ENCODE peak calls at places on chromosome 5, in five cellular contexts. V is CD4-positive, alpha-beta T cell; J is pancreas; R is AG04450; P is PC-9. W is an unnamed sample.
A peak's percentile ranks its signal among the peaks of the same experiment; 100 is the strongest.

GRCh38 chr5:150630459-150631325 is 9.8 kb upstream of the SYNPO start:
- DNase-seq in R (no peak), V (no peak), J (no peak), P (no peak), W (no peak)

GRCh38 chr5:96120120-96120519 is 158.5 kb upstream of the ELL2 start:
- DNase-seq in P (no peak), R (no peak), V (no peak), J (no peak), W (no peak)

GRCh38 chr5:150063638-150064037 is 22.7 kb downstream of the CSF1R start:
- DNase-seq in P (no peak), V (no peak), J (no peak), R (no peak), W (no peak)

GRCh38 chr5:94360382-94360781 is 258.0 kb downstream of the KIAA0825 start:
- DNase-seq in P (no peak), V (no peak), R (no peak), J (no peak), W (no peak)

GRCh38 chr5:71838286-71838685 is 119.2 kb downstream of the CARTPT start:
- DNase-seq in V (no peak), J (no peak), R (no peak), P (no peak), W (no peak)

GRCh38 chr5:175824621-175825020 is 46.8 kb upstream of the CPLX2 start:
- DNase-seq in J (no peak), V (no peak), R (no peak), P (no peak), W (no peak)

GRCh38 chr5:14872070-14872989 is 752 bp upstream of the ANKH start:
- DNase-seq in V (peak; percentile 62), R (no peak), P (no peak), J (peak; percentile 59), W (peak; percentile 49)

GRCh38 chr5:150503386-150503785 is 4.5 kb upstream of the NDST1 start:
- DNase-seq in V (no peak), R (no peak), P (no peak), J (no peak), W (no peak)

GRCh38 chr5:18984559-18985080 is 1003.4 kb downstream of the CDH18 start:
- DNase-seq in P (peak; percentile 25), J (no peak), R (no peak), V (no peak), W (no peak)

GRCh38 chr5:52269395-52269794 is 518.3 kb upstream of the ITGA1 start:
- DNase-seq in J (no peak), P (no peak), R (no peak), V (no peak), W (no peak)

GRCh38 chr5:150080696-150081435 is 5.5 kb downstream of the CSF1R start:
- DNase-seq in V (no peak), J (no peak), P (no peak), R (no peak), W (no peak)

GRCh38 chr5:179610109-179610902 is 13.2 kb downstream of the HNRNPH1 start:
- DNase-seq in P (no peak), J (no peak), V (no peak), R (no peak), W (no peak)

GRCh38 chr5:172712610-172713009 is 58.4 kb downstream of the DUSP1 start:
- DNase-seq in J (no peak), P (no peak), V (no peak), R (no peak), W (no peak)

GRCh38 chr5:71573611-71574010 is 13.5 kb upstream of the MCCC2 start:
- DNase-seq in J (no peak), R (no peak), V (no peak), P (no peak), W (no peak)

GRCh38 chr5:148882332-148882731 is 55.9 kb downstream of the ADRB2 start:
- DNase-seq in J (no peak), R (no peak), P (no peak), V (no peak), W (no peak)

GRCh38 chr5:66717455-66718373 is 121.5 kb downstream of the MAST4 start:
- DNase-seq in P (no peak), J (no peak), V (no peak), R (no peak), W (no peak)

DNA sequence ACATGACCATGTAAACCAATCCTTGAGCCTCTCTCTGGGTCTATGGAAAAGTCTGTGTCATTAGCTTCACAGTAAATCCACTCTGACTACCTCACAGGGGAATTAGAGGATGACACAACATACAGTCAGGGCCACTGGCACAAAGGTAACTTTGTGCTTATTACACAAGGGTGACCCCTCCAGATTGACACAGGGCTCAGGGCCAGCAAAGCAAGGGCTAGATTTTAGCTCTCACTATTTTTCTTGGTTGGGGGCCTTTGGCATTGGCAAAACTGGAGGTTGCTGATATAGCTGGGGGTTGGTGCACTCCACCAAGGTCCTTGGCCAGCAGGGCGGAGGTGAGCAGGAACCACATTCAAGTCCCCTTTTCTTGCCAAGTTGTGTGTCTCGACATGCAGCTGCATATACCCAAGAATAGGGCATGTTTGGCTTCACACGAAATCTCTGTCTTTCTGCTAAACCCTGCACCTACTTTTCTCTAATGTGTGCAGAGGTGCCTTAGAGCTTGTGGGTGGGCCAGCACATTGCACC is 15.2 kb upstream of the OSMR start:
- DNase-seq in P (peak; percentile 76), V (no peak), J (no peak), R (no peak), W (no peak)
- H3K27ac ChIP-seq in P (peak overlapping the region; percentile 17), V (no peak overlapping the region), J (no peak overlapping the region), R (peak overlapping the region; percentile 21), W (no peak overlapping the region)

GRCh38 chr5:140297283-140297682 is 5.6 kb downstream of the PFDN1 start:
- DNase-seq in J (no peak), V (no peak), R (no peak), P (no peak), W (no peak)
- H3K27ac ChIP-seq in J (no peak overlapping the region), V (no peak overlapping the region), R (no peak overlapping the region), P (peak overlapping the region; percentile 20), W (no peak overlapping the region)

GRCh38 chr5:5179597-5179996 is 39.5 kb downstream of the ADAMTS16 start:
- DNase-seq in R (no peak), V (no peak), P (no peak), J (no peak), W (no peak)

GRCh38 chr5:5182508-5183191 is 42.5 kb downstream of the ADAMTS16 start:
- DNase-seq in J (no peak), V (no peak), R (no peak), P (no peak), W (no peak)

GRCh38 chr5:5183192-5183699 is 43.1 kb downstream of the ADAMTS16 start:
- DNase-seq in P (no peak), R (no peak), J (no peak), V (no peak), W (no peak)

GRCh38 chr5:5183933-5184332 is 43.8 kb downstream of the ADAMTS16 start:
- DNase-seq in V (no peak), R (no peak), J (no peak), P (no peak), W (no peak)

DNA sequence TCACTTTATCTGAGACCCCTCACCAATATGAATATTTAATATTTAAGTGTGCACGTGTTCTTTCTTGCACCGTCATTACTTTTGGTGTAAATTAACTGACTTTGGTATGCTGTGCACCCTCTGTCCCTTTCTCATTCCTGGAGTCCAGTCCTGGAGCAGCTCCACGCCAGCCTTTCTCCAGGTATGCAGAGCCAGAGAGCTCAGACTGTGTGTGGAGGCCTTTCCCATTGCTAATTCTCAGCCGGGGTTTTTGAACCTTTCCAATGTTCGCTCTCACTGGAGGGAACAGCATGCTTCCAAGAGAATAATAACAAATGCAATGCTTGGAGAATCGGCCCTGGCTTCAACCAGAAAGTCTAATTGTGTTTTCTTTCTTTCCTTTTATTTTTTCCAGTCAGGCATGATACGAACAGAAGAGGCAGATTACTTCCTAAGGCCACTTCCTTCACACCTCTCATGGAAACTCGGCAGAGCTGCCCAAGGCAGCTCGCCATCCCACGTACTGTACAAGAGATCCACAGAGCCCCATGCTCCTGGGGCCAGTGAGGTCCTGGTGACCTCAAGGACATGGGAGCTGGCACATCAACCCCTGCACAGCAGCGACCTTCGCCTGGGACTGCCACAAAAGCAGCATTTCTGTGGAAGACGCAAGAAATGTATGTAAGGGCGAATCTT is 41.7 kb downstream of the ADAMTS16 start:
- DNase-seq in P (no peak), V (no peak), J (no peak), R (no peak), W (no peak)
- H3K27ac ChIP-seq in P (no peak overlapping the region), V (no peak overlapping the region), J (no peak overlapping the region), R (no peak overlapping the region), W (no peak overlapping the region)

DNA sequence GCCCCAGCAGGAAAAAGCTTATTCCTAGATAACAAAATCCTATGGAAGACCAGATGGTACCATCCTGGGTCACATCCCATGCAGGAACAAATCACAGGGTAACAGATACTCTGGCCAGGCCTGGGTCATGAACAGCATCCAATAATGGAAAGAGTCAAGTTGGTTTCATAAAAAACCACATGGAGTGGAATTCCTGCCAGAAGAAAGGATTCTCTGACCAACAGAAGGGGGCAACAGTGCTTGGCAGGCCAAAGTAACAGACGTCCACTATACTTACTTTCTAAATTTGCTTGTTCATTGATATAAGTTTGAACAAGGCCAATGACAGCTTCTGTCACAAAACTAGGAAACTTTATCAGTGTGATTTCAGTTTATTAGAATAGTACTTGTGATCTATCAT is 273.5 kb downstream of the ARRDC3 start:
- DNase-seq in J (no peak), R (no peak), V (no peak), P (no peak), W (no peak)
- H3K27ac ChIP-seq in J (no peak overlapping the region), R (no peak overlapping the region), V (no peak overlapping the region), P (no peak overlapping the region), W (no peak overlapping the region)

GRCh38 chr5:81633471-81633870 is 117.4 kb downstream of the SSBP2 start:
- DNase-seq in V (no peak), R (no peak), P (no peak), J (no peak), W (no peak)

GRCh38 chr5:81633916-81634315 is 117.0 kb downstream of the SSBP2 start:
- DNase-seq in J (no peak), P (no peak), R (no peak), V (no peak), W (no peak)

GRCh38 chr5:81632679-81633078 is 118.2 kb downstream of the SSBP2 start:
- DNase-seq in J (no peak), V (no peak), P (no peak), R (no peak), W (no peak)

GRCh38 chr5:81639556-81639955 is 111.3 kb downstream of the SSBP2 start:
- DNase-seq in V (no peak), P (no peak), J (no peak), R (no peak), W (no peak)

GRCh38 chr5:81638471-81638870 is 112.4 kb downstream of the SSBP2 start:
- DNase-seq in R (no peak), P (no peak), V (no peak), J (no peak), W (no peak)
- H3K27ac ChIP-seq in R (no peak overlapping the region), P (no peak overlapping the region), V (no peak overlapping the region), J (no peak overlapping the region), W (no peak overlapping the region)

GRCh38 chr5:142540774-142541466 is 145.0 kb downstream of the FGF1 start:
- DNase-seq in J (no peak), P (no peak), R (no peak), V (no peak), W (no peak)

GRCh38 chr5:142539154-142539740 is 146.6 kb downstream of the FGF1 start:
- DNase-seq in R (no peak), J (no peak), V (no peak), P (no peak), W (no peak)

GRCh38 chr5:142532416-142533176 is 153.3 kb downstream of the FGF1 start:
- DNase-seq in J (no peak), R (no peak), P (no peak), V (no peak), W (no peak)

GRCh38 chr5:142542906-142543305 is 143.0 kb downstream of the FGF1 start:
- DNase-seq in R (no peak), P (no peak), V (no peak), J (no peak), W (no peak)

GRCh38 chr5:142537938-142538337 is 148.0 kb downstream of the FGF1 start:
- DNase-seq in R (no peak), V (no peak), P (no peak), J (no peak), W (no peak)
- H3K27ac ChIP-seq in R (no peak overlapping the region), V (no peak overlapping the region), P (no peak overlapping the region), J (no peak overlapping the region), W (no peak overlapping the region)